ENCODE peak calls at places on chromosomes 3 and 15, in six cellular contexts. One of them, this sample, is unnamed.
A peak's percentile ranks its signal among the peaks of the same experiment; 100 is the strongest.

GRCh38 chr3:150830094-150830681 is 67.2 kb upstream of the SIAH2 start:
- DNase-seq in caudate nucleus: no peak
- DNase-seq in cardiac muscle cell: no peak
- DNase-seq in M059J: peak; percentile 15
- DNase-seq in GM04503: no peak
- DNase-seq in H1: no peak
- DNase-seq in this sample: no peak

GRCh38 chr3:138371070-138371950 is 22.9 kb downstream of the MRAS start:
- DNase-seq in cardiac muscle cell: no peak
- DNase-seq in H1: no peak
- DNase-seq in caudate nucleus: no peak
- DNase-seq in GM04503: no peak
- DNase-seq in M059J: no peak
- DNase-seq in this sample: no peak

GRCh38 chr3:194276768-194277546 is 74.2 kb downstream of the CPN2 start:
- DNase-seq in M059J: peak; percentile 93
- DNase-seq in GM04503: no peak
- DNase-seq in caudate nucleus: no peak
- DNase-seq in H1: no peak
- DNase-seq in cardiac muscle cell: peak; percentile 87
- DNase-seq in this sample: peak; percentile 51

GRCh38 chr3:155908086-155908485 is 37.6 kb downstream of the GMPS start:
- DNase-seq in caudate nucleus: no peak
- DNase-seq in cardiac muscle cell: no peak
- DNase-seq in H1: no peak
- DNase-seq in M059J: no peak
- DNase-seq in GM04503: no peak
- DNase-seq in this sample: no peak

GRCh38 chr3:64368163-64369025 is 143.1 kb upstream of the PRICKLE2 start:
- DNase-seq in caudate nucleus: no peak
- DNase-seq in cardiac muscle cell: no peak
- DNase-seq in M059J: no peak
- DNase-seq in H1: no peak
- DNase-seq in GM04503: no peak
- DNase-seq in this sample: no peak

GRCh38 chr3:71885001-71885400 is 100.1 kb upstream of the PROK2 start:
- DNase-seq in caudate nucleus: no peak
- DNase-seq in H1: no peak
- DNase-seq in GM04503: no peak
- DNase-seq in cardiac muscle cell: peak; percentile 35
- DNase-seq in M059J: no peak
- DNase-seq in this sample: no peak

GRCh38 chr3:35946121-35946856 is 307.0 kb downstream of the ARPP21 start:
- DNase-seq in M059J: peak; percentile 36
- DNase-seq in caudate nucleus: no peak
- DNase-seq in cardiac muscle cell: peak; percentile 70
- DNase-seq in GM04503: no peak
- DNase-seq in H1: no peak
- DNase-seq in this sample: no peak

GRCh38 chr15:65085990-65086679 is 9.6 kb downstream of the KBTBD13 start:
- DNase-seq in M059J: peak; percentile 40
- DNase-seq in cardiac muscle cell: no peak
- DNase-seq in caudate nucleus: no peak
- DNase-seq in GM04503: no peak
- DNase-seq in H1: no peak
- DNase-seq in this sample: peak; percentile 15

GRCh38 chr3:52532838-52533622 is 627 bp downstream of the NT5DC2 start:
- DNase-seq in cardiac muscle cell: peak; percentile 23
- DNase-seq in M059J: peak; percentile 37
- DNase-seq in GM04503: no peak
- DNase-seq in H1: no peak
- DNase-seq in caudate nucleus: no peak
- DNase-seq in this sample: no peak

GRCh38 chr15:66196565-66196964 is 57.0 kb downstream of the MEGF11 start:
- DNase-seq in caudate nucleus: no peak
- DNase-seq in M059J: peak; percentile 78
- DNase-seq in GM04503: no peak
- DNase-seq in cardiac muscle cell: no peak
- DNase-seq in H1: no peak
- DNase-seq in this sample: no peak

GRCh38 chr3:142019794-142020320 is 129.5 kb downstream of the TFDP2 start:
- DNase-seq in cardiac muscle cell: no peak
- DNase-seq in GM04503: no peak
- DNase-seq in M059J: peak; percentile 44
- DNase-seq in caudate nucleus: no peak
- DNase-seq in H1: no peak
- DNase-seq in this sample: no peak

GRCh38 chr3:38497026-38497425 is 886 bp downstream of the EXOG start:
- DNase-seq in GM04503: no peak
- DNase-seq in caudate nucleus: no peak
- DNase-seq in M059J: peak; percentile 39
- DNase-seq in cardiac muscle cell: peak; percentile 44
- DNase-seq in H1: no peak
- DNase-seq in this sample: no peak

GRCh38 chr15:37743826-37744225 is 190.6 kb upstream of the TMCO5A start:
- DNase-seq in caudate nucleus: no peak
- DNase-seq in cardiac muscle cell: no peak
- DNase-seq in GM04503: no peak
- DNase-seq in M059J: no peak
- DNase-seq in H1: no peak
- DNase-seq in this sample: no peak

GRCh38 chr3:157174265-157174615 is 14.3 kb upstream of the CCNL1 start:
- DNase-seq in cardiac muscle cell: no peak
- DNase-seq in caudate nucleus: no peak
- DNase-seq in M059J: peak; percentile 48
- DNase-seq in GM04503: no peak
- DNase-seq in H1: no peak
- DNase-seq in this sample: no peak

GRCh38 chr15:90028376-90028775 is 27.3 kb downstream of the ZNF710 start:
- DNase-seq in M059J: no peak
- DNase-seq in cardiac muscle cell: no peak
- DNase-seq in caudate nucleus: no peak
- DNase-seq in GM04503: no peak
- DNase-seq in H1: no peak
- DNase-seq in this sample: no peak

GRCh38 chr3:107285197-107285596 is 92.0 kb upstream of the CCDC54 start:
- DNase-seq in H1: peak; percentile 54
- DNase-seq in M059J: peak; percentile 72
- DNase-seq in cardiac muscle cell: peak; percentile 39
- DNase-seq in caudate nucleus: no peak
- DNase-seq in GM04503: no peak
- DNase-seq in this sample: no peak

GRCh38 chr3:156674911-156675743 is 737 bp downstream of the TIPARP start:
- DNase-seq in cardiac muscle cell: peak; percentile 70
- DNase-seq in caudate nucleus: peak; percentile 13
- DNase-seq in M059J: peak; percentile 62
- DNase-seq in H1: no peak
- DNase-seq in GM04503: no peak
- DNase-seq in this sample: peak; percentile 57

GRCh38 chr3:32460031-32460749 is 42.5 kb downstream of the CMTM6 start:
- DNase-seq in cardiac muscle cell: no peak
- DNase-seq in caudate nucleus: no peak
- DNase-seq in GM04503: no peak
- DNase-seq in H1: peak; percentile 60
- DNase-seq in M059J: no peak
- DNase-seq in this sample: no peak

GRCh38 chr3:52983336-52983807 is 62.5 kb downstream of the SFMBT1 start:
- DNase-seq in cardiac muscle cell: no peak
- DNase-seq in caudate nucleus: no peak
- DNase-seq in M059J: no peak
- DNase-seq in H1: no peak
- DNase-seq in GM04503: no peak
- DNase-seq in this sample: peak; percentile 1

GRCh38 chr3:127688416-127689265 is 15.9 kb downstream of the ABTB1 start:
- DNase-seq in GM04503: no peak
- DNase-seq in M059J: peak; percentile 74
- DNase-seq in cardiac muscle cell: peak; percentile 34
- DNase-seq in H1: no peak
- DNase-seq in caudate nucleus: no peak
- DNase-seq in this sample: no peak